ENCODE peak calls at places on chromosomes 2 and 18, in five cellular contexts. Q is PC-3, Z is tibial artery, F is breast epithelium, M is astrocyte. R is an unnamed sample.

GRCh38 chr18:75351409-75351808 is 76.1 kb downstream of the SMIM21 start:
- DNase-seq in Z (no peak), F (no peak), M (no peak), Q (no peak), R (no peak)

GRCh38 chr18:22778996-22779395 is 154.1 kb upstream of the RBBP8 start:
- DNase-seq in F (no peak), Z (no peak), Q (no peak), M (no peak), R (no peak)

GRCh38 chr18:48832961-48833700 is 117.6 kb downstream of the SMAD7 start:
- DNase-seq in Z (peak; percentile 83), F (no peak), Q (peak; percentile 81), M (peak; percentile 94), R (peak; percentile 36)

GRCh38 chr2:202375611-202376408 is at the start of gene BMPR2:
- DNase-seq in F (peak; percentile 83), Q (peak; percentile 90), M (peak; percentile 86), Z (peak; percentile 95), R (peak; percentile 92)

GRCh38 chr18:11570770-11571169 is 38.6 kb upstream of the SLC35G4 start:
- DNase-seq in Q (peak; percentile 42), F (no peak), M (no peak), Z (no peak), R (no peak)

GRCh38 chr2:240902615-240903041 is 3.5 kb upstream of the CROCC2 start:
- DNase-seq in F (no peak), Z (no peak), Q (no peak), M (no peak), R (no peak)

GRCh38 chr2:168731002-168731401 is 71.4 kb upstream of the NOSTRIN start:
- DNase-seq in F (no peak), Q (no peak), M (no peak), Z (no peak), R (no peak)

GRCh38 chr2:31256611-31257382 is 22.8 kb downstream of the EHD3 start:
- DNase-seq in F (no peak), M (no peak), Q (no peak), Z (no peak), R (no peak)

GRCh38 chr2:230893338-230893737 is 28.6 kb downstream of the ITM2C start:
- DNase-seq in F (peak; percentile 22), M (no peak), Q (no peak), Z (peak; percentile 63), R (no peak)

GRCh38 chr18:55534547-55534946 is 53.4 kb downstream of the TCF4 start:
- DNase-seq in F (no peak), M (peak; percentile 27), Z (no peak), Q (no peak), R (no peak)

GRCh38 chr18:47775961-47776360 is 154.5 kb downstream of the SMAD2 start:
- DNase-seq in Q (peak; percentile 21), F (no peak), M (no peak), Z (no peak), R (no peak)

GRCh38 chr2:27966466-27966865 is 75.9 kb downstream of the BABAM2 start:
- DNase-seq in M (peak; percentile 63), F (no peak), Z (no peak), Q (no peak), R (no peak)

GRCh38 chr2:82896117-82896516 is 1563.0 kb downstream of the SUCLG1 start:
- DNase-seq in F (no peak), Q (no peak), M (no peak), Z (no peak), R (no peak)

GRCh38 chr18:8367217-8367988 is 241.8 kb upstream of the RAB12 start:
- DNase-seq in M (no peak), Z (no peak), Q (peak; percentile 49), F (no peak), R (peak; percentile 38)
- TF ChIP-seq CTCF in M (peak; percentile 25), Z (peak; percentile 35), Q (peak; percentile 77), F (peak; percentile 10), R (peak; percentile 30)

GRCh38 chr2:29326926-29327325 is 211.7 kb downstream of the CLIP4 start:
- DNase-seq in Q (no peak), F (no peak), M (peak; percentile 82), Z (peak; percentile 41), R (no peak)

GRCh38 chr2:29334723-29335122 is 219.5 kb downstream of the CLIP4 start:
- DNase-seq in Z (no peak), F (no peak), M (no peak), Q (no peak), R (no peak)

GRCh38 chr2:29332540-29332939 is 217.3 kb downstream of the CLIP4 start:
- DNase-seq in M (no peak), F (no peak), Z (no peak), Q (no peak), R (no peak)

GRCh38 chr2:29325544-29325943 is 210.3 kb downstream of the CLIP4 start:
- DNase-seq in Z (peak; percentile 24), M (peak; percentile 8), F (no peak), Q (no peak), R (no peak)

DNA sequence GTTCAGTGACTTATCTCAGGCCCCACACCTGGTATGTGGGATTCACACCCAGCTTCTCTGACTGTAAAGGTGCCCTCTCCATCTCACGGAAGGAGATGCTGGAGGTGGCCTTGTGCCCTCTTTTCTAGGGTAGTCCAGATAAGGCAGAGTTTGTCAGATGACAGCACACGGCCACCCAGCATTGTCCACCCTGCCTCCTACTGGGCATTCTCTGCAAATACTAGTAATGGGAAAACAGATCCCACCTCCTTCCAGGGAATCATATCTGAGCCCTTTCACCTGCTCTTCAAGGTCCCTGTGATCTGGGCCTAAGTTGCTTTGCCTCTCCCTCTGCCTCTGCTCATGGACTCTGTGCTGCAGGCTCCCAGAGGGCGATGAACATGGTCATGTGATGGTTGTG is 214.7 kb downstream of the CLIP4 start:
- DNase-seq in Z (no peak), F (no peak), Q (no peak), M (no peak), R (no peak)
- TF ChIP-seq CTCF in Z (no peak), F (no peak), Q (peak; percentile 46), M (peak; percentile 12), R (no peak)

GRCh38 chr2:232339121-232340081 is 39.1 kb upstream of the ALPP start:
- DNase-seq in F (peak; percentile 39), Q (no peak), Z (peak; percentile 57), M (no peak), R (no peak)
- TF ChIP-seq CTCF in F (no peak), Q (no peak), Z (no peak), M (no peak), R (no peak)

GRCh38 chr2:75484840-75485239 is 75.9 kb downstream of the EVA1A start:
- DNase-seq in F (no peak), M (no peak), Z (no peak), Q (no peak), R (no peak)
- TF ChIP-seq CTCF in F (no peak), M (no peak), Z (no peak), Q (no peak), R (no peak)

GRCh38 chr18:24802439-24802838 is 342.0 kb downstream of the HRH4 start:
- DNase-seq in F (no peak), Z (no peak), Q (no peak), M (no peak), R (no peak)

GRCh38 chr18:24797987-24798386 is 337.6 kb downstream of the HRH4 start:
- DNase-seq in Q (no peak), M (no peak), F (no peak), Z (no peak), R (no peak)

GRCh38 chr18:24801011-24801410 is 340.6 kb downstream of the HRH4 start:
- DNase-seq in F (no peak), Q (no peak), M (no peak), Z (no peak), R (no peak)

GRCh38 chr18:24799720-24800119 is 339.3 kb downstream of the HRH4 start:
- DNase-seq in Q (peak; percentile 47), M (no peak), F (no peak), Z (no peak), R (no peak)

GRCh38 chr18:24799176-24799575 is 338.7 kb downstream of the HRH4 start:
- DNase-seq in Z (no peak), F (no peak), Q (peak; percentile 22), M (no peak), R (no peak)
- TF ChIP-seq CTCF in Z (no peak), F (no peak), Q (peak; percentile 36), M (no peak), R (no peak)

GRCh38 chr18:6729247-6730091 is at the start of gene ARHGAP28:
- DNase-seq in Z (peak; percentile 76), F (peak; percentile 59), Q (peak; percentile 89), M (peak; percentile 92), R (peak; percentile 86)
- TF ChIP-seq CTCF in Z (no peak), F (no peak), Q (peak; percentile 53), M (no peak), R (no peak)

GRCh38 chr2:126409850-126410249 is 246.1 kb upstream of the GYPC start:
- DNase-seq in M (no peak), Z (no peak), Q (no peak), F (no peak), R (no peak)
- TF ChIP-seq CTCF in M (no peak), Z (no peak), Q (no peak), F (no peak), R (no peak)

R was measured in mesothelial cell of epicardium.